ENCODE peak calls at places on chromosomes 2 and 18, in six cellular contexts. W is stimulated activated naive B cell treated with anti-CD40 and anti-IgM and Interleukin-4, amounts not matched to agents 10 μg/mL and 1 μg/mL and 100 μg/mL, for 72 hours; J is fibroblast of the conjunctiva; H is T-helper 2 cell; F is NCI-H2171; Y is activated B cell treated with CpG ODN at 0.5 μM for 24 hours. V is an unnamed sample.

GRCh38 chr2:232495292-232495691 is 7.7 kb upstream of the ECEL1 start:
- DNase-seq in F (no peak), W (no peak), J (no peak), H (no peak), Y (no peak), V (no peak)

GRCh38 chr2:217451634-217452033 is 551.2 kb downstream of the TNS1 start:
- DNase-seq in J (no peak), W (no peak), F (no peak), Y (no peak), H (no peak), V (no peak)

GRCh38 chr2:79960726-79961049 is 343.9 kb downstream of the LRRTM1 start:
- DNase-seq in Y (no peak), F (no peak), J (no peak), H (no peak), W (no peak), V (no peak)

GRCh38 chr18:74654637-74655036 is 57.0 kb downstream of the ZNF407 start:
- DNase-seq in J (peak; percentile 20), H (no peak), Y (no peak), W (no peak), F (no peak), V (no peak)

GRCh38 chr18:63511285-63511684 is 30.9 kb upstream of the SERPINB12 start:
- DNase-seq in Y (no peak), H (no peak), W (no peak), F (peak; percentile 1), J (peak; percentile 12), V (no peak)

GRCh38 chr18:74356959-74357358 is 41.3 kb downstream of the C18orf63 start:
- DNase-seq in F (no peak), H (no peak), Y (no peak), W (no peak), J (no peak), V (no peak)

GRCh38 chr2:231371430-231372054 is 24.0 kb upstream of the B3GNT7 start:
- DNase-seq in W (no peak), F (no peak), H (no peak), Y (no peak), J (no peak), V (no peak)

GRCh38 chr2:163652741-163653140 is 83.1 kb downstream of the FIGN start:
- DNase-seq in Y (no peak), J (no peak), W (no peak), F (no peak), H (no peak), V (no peak)

GRCh38 chr2:97068074-97068473 is 26.6 kb downstream of the FAHD2B start:
- DNase-seq in F (no peak), W (no peak), J (no peak), H (no peak), Y (no peak), V (no peak)

GRCh38 chr2:8229546-8229986 is 452.3 kb upstream of the ID2 start:
- DNase-seq in J (peak; percentile 80), W (no peak), F (no peak), H (no peak), Y (no peak), V (peak; percentile 58)

GRCh38 chr2:207416111-207416510 is 113.7 kb upstream of the CREB1 start:
- DNase-seq in Y (no peak), H (no peak), J (no peak), W (no peak), F (no peak), V (no peak)

GRCh38 chr2:207810200-207810788 is 40.6 kb upstream of the FZD5 start:
- DNase-seq in W (no peak), H (no peak), Y (no peak), J (no peak), F (no peak), V (no peak)

GRCh38 chr2:109473616-109474318 is 140.0 kb downstream of the SEPTIN10 start:
- DNase-seq in Y (no peak), H (no peak), F (peak; percentile 20), W (no peak), J (no peak), V (no peak)

GRCh38 chr18:21660078-21660477 is 44.5 kb downstream of the ABHD3 start:
- DNase-seq in H (no peak), Y (no peak), J (no peak), W (no peak), F (no peak), V (no peak)

GRCh38 chr2:47345584-47345913 is 57.4 kb upstream of the MSH2 start:
- DNase-seq in H (no peak), W (no peak), J (no peak), F (peak; percentile 77), Y (no peak), V (no peak)

GRCh38 chr2:160214461-160215055 is 14.5 kb upstream of the ITGB6 start:
- DNase-seq in W (no peak), J (peak; percentile 45), H (no peak), F (no peak), Y (no peak), V (no peak)

GRCh38 chr2:203484266-203485112 is 50.6 kb downstream of the RAPH1 start:
- DNase-seq in F (no peak), J (peak; percentile 29), W (peak; percentile 13), Y (no peak), H (peak; percentile 30), V (no peak)

GRCh38 chr2:215019085-215019484 is 119.3 kb downstream of the ABCA12 start:
- DNase-seq in W (no peak), H (no peak), Y (no peak), J (no peak), F (no peak), V (no peak)

GRCh38 chr2:10790228-10790973 is 22.2 kb downstream of the PDIA6 start:
- DNase-seq in H (no peak), Y (no peak), W (no peak), J (no peak), F (no peak), V (peak; percentile 61)

GRCh38 chr18:8293184-8293583 is 316.1 kb upstream of the RAB12 start:
- DNase-seq in H (no peak), F (no peak), W (no peak), J (no peak), Y (no peak), V (no peak)

GRCh38 chr2:207782238-207783030 is 12.7 kb upstream of the FZD5 start:
- DNase-seq in F (no peak), H (no peak), W (no peak), Y (no peak), J (no peak), V (no peak)

GRCh38 chr2:60551241-60552095 is 2.0 kb downstream of the BCL11A start:
- DNase-seq in Y (peak; percentile 51), W (peak; percentile 46), F (peak; percentile 48), J (no peak), H (no peak), V (no peak)

GRCh38 chr18:3211236-3211992 is 8.4 kb downstream of the MYOM1 start:
- DNase-seq in W (no peak), J (peak; percentile 62), Y (no peak), F (no peak), H (no peak), V (no peak)

GRCh38 chr18:22544626-22545025 is 126.9 kb upstream of the CTAGE1 start:
- DNase-seq in F (no peak), J (no peak), H (no peak), Y (no peak), W (no peak), V (no peak)

GRCh38 chr2:88187038-88187676 is 17.0 kb downstream of the THNSL2 start:
- DNase-seq in H (no peak), J (no peak), Y (no peak), W (no peak), F (peak; percentile 25), V (no peak)

GRCh38 chr2:48343571-48344440 is 186.1 kb upstream of the STON1 start:
- DNase-seq in Y (no peak), J (peak; percentile 69), F (no peak), H (no peak), W (no peak), V (no peak)

GRCh38 chr2:105143467-105144127 is 97.9 kb upstream of the GPR45 start:
- DNase-seq in H (no peak), Y (peak; percentile 55), F (peak; percentile 15), W (no peak), J (no peak), V (peak; percentile 65)

GRCh38 chr2:113116100-113116958 is 11.1 kb upstream of the IL1RN start:
- DNase-seq in Y (peak; percentile 28), H (no peak), F (no peak), W (peak; percentile 15), J (no peak), V (no peak)

GRCh38 chr2:240663791-240664190 is 18.9 kb downstream of the AQP12B start:
- DNase-seq in W (no peak), H (no peak), Y (no peak), F (no peak), J (no peak), V (no peak)